ENCODE peak calls at places on chromosome 14, in six cellular contexts. W is fibroblast of mammary gland, Q is foreskin fibroblast, D is fibroblast of lung, U is AG09319, V is brain microvascular endothelial cell. Y is an unnamed sample.

GRCh38 chr14:100644784-100645183 is 57.6 kb upstream of the BEGAIN start:
- DNase-seq in Q (no peak), W (no peak), D (no peak), U (no peak), V (no peak), Y (no peak)

GRCh38 chr14:56207626-56208297 is 89.6 kb downstream of the PELI2 start:
- DNase-seq in Q (peak; percentile 21), V (no peak), W (no peak), U (no peak), D (peak; percentile 45), Y (no peak)

GRCh38 chr14:25884657-25885056 is 713.2 kb downstream of the NOVA1 start:
- DNase-seq in D (no peak), Q (no peak), W (no peak), V (no peak), U (no peak), Y (no peak)

GRCh38 chr14:88488081-88488480 is 66.7 kb downstream of the PTPN21 start:
- DNase-seq in W (no peak), Q (no peak), V (no peak), D (no peak), U (no peak), Y (no peak)

GRCh38 chr14:58722433-58722832 is 84.7 kb downstream of the DACT1 start:
- DNase-seq in Q (peak; percentile 77), W (no peak), U (no peak), V (no peak), D (no peak), Y (no peak)

GRCh38 chr14:84128025-84128424 is 1401.9 kb upstream of the FLRT2 start:
- DNase-seq in W (no peak), U (no peak), Q (no peak), D (no peak), V (peak; percentile 71), Y (no peak)

GRCh38 chr14:92686763-92687427 is 61.5 kb downstream of the LGMN start:
- DNase-seq in D (peak; percentile 59), W (peak; percentile 49), Q (peak; percentile 86), V (peak; percentile 51), U (peak; percentile 12), Y (peak; percentile 95)

GRCh38 chr14:64878775-64879634 is 702 bp downstream of the SPTB start:
- DNase-seq in D (no peak), U (no peak), Q (peak; percentile 9), V (no peak), W (no peak), Y (peak; percentile 30)

GRCh38 chr14:90741682-90741946 is 74.6 kb downstream of the TTC7B start:
- DNase-seq in Q (no peak), W (no peak), D (no peak), U (no peak), V (no peak), Y (no peak)

DNA sequence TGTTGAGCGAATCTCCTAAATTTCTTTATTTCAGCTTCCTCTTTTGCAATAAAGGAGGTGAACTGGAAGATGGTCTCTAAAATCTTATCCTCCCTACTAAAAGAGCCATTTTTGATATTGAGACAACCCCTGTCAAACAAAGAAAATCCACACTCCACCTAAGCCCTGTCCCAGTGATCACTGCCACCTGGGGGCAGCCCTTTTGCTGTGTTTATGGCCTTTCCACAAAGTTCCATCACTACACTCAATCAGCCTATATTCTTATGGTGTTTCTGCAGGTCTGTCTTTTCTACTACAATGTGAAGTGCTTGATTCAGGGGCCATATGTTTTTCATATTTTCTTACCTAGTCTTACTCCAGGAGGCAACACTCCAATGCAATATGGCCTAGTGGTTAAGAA is 163.7 kb downstream of the BMP4 start:
- DNase-seq in U (no peak), Q (no peak), W (no peak), D (no peak), V (no peak), Y (no peak)
- TF ChIP-seq CTCF in U (no peak), Q (no peak), W (peak; percentile 11), D (no peak), V (no peak), Y (no peak)

DNA sequence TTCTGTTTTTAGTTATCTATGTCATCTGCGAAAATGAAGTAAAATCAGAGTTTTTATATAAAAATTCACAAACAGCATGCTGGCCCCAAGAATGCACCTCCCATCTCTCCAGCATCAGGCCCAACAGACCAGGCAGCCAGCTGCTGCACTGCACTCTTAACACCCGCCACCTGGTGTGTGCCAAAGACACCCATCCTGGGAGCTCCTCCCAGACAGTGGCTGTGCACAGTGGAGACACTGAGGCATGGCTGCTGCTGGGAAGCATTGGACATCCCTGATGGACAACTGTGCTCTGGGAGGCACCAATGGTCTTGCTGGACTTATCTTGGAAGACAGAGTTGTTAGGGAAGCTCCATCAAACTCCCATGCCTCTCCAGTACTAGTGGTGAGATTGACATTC is 817.3 kb downstream of the TMEM121 start:
- DNase-seq in U (no peak), D (no peak), W (no peak), Q (no peak), V (no peak), Y (no peak)
- TF ChIP-seq CTCF in U (no peak), D (no peak), W (no peak), Q (no peak), V (no peak), Y (no peak)

DNA sequence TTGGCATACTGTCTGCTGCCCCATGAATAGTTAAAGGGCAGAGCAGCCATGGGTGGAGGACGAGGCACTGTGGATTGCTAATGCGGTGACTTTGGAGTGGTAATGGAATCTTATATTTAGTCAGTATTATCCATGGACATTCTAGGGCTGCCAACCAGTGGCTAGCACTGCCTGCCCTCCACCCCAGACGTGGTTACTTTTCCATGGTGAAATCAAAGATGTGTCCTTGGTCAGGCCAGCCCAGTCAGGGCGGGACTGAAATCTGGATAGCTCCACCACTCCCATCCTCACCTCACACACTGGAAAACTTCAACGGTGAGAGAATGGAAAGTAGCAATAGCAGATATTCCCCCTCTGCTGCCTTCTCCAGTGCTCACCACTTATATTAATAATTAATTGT is 2.3 kb downstream of the TTC9 start:
- DNase-seq in Q (no peak), V (no peak), U (no peak), D (no peak), W (no peak), Y (no peak)
- TF ChIP-seq CTCF in Q (no peak), V (no peak), U (no peak), D (no peak), W (no peak), Y (no peak)

GRCh38 chr14:57578427-57579220 is 85.0 kb upstream of the CCDC198 start:
- DNase-seq in W (no peak), V (no peak), Q (no peak), D (no peak), U (no peak), Y (no peak)

GRCh38 chr14:57573193-57573592 is 79.5 kb upstream of the CCDC198 start:
- DNase-seq in V (no peak), D (no peak), Q (no peak), U (no peak), W (no peak), Y (no peak)

GRCh38 chr14:57576498-57576897 is 82.8 kb upstream of the CCDC198 start:
- DNase-seq in U (no peak), W (no peak), Q (no peak), D (no peak), V (no peak), Y (no peak)

GRCh38 chr14:57575482-57575881 is 81.8 kb upstream of the CCDC198 start:
- DNase-seq in Q (no peak), U (no peak), V (no peak), W (no peak), D (no peak), Y (no peak)

GRCh38 chr14:57574617-57575288 is 81.1 kb upstream of the CCDC198 start:
- DNase-seq in W (peak; percentile 1), D (no peak), V (no peak), Q (no peak), U (no peak), Y (no peak)
- TF ChIP-seq CTCF in W (peak; percentile 12), D (no peak), V (no peak), Q (no peak), U (no peak), Y (no peak)